ENCODE peak calls at places on chromosomes 4 and X, in eight cellular contexts. A is retina; Q is stimulated activated CD4-positive, alpha-beta T cell treated with anti-CD3 and anti-CD28 coated beads, Interleukin-15, amount 100 ng/mL, for 1 hour; F is brain microvascular endothelial cell; T is fibroblast of lung; Y is stimulated activated CD8-positive, alpha-beta memory T cell treated with anti-CD3 and anti-CD28 coated beads, Interleukin-15, amount 100 ng/mL, for 24 hours; P is NCI-H2081; U is AG08396. O is an unnamed sample.

GRCh38 chr4:23717528-23718248 is 172.2 kb downstream of the PPARGC1A start:
- DNase-seq in A (no peak), T (peak; percentile 50), Q (no peak), U (peak; percentile 50), Y (no peak), P (peak; percentile 61), F (peak; percentile 15), O (peak; percentile 29)

GRCh38 chr4:38753021-38753806 is 29.6 kb downstream of the TLR10 start:
- DNase-seq in Q (no peak), P (no peak), Y (no peak), U (peak; percentile 81), F (peak; percentile 97), A (peak; percentile 87), T (peak; percentile 99), O (peak; percentile 99)

GRCh38 chrX:131650637-131651410 is 107.0 kb downstream of the OR13H1 start:
- DNase-seq in P (no peak), Y (no peak), A (no peak), Q (no peak), T (no peak), U (no peak), F (no peak), O (no peak)

GRCh38 chrX:1242901-1243402 is 25.7 kb upstream of the CSF2RA start:
- DNase-seq in A (no peak), F (no peak), Y (no peak), U (no peak), T (no peak), Q (no peak), P (no peak), O (no peak)

GRCh38 chr4:93779228-93779627 is 49.3 kb upstream of the ATOH1 start:
- DNase-seq in A (no peak), T (no peak), U (no peak), Q (no peak), P (no peak), Y (no peak), F (no peak), O (no peak)

GRCh38 chrX:1387141-1387776 is 4.7 kb downstream of the SLC25A6 start:
- DNase-seq in U (peak; percentile 2), P (no peak), Q (no peak), A (no peak), F (no peak), T (no peak), Y (no peak), O (no peak)

GRCh38 chr4:3827616-3828492 is 61.7 kb downstream of the ADRA2C start:
- DNase-seq in U (peak; percentile 84), P (peak; percentile 20), F (no peak), Y (no peak), A (no peak), T (peak; percentile 32), Q (no peak), O (no peak)

GRCh38 chr4:110119347-110119746 is 79.1 kb downstream of the ELOVL6 start:
- DNase-seq in Y (no peak), T (no peak), P (no peak), A (no peak), Q (no peak), F (no peak), U (no peak), O (peak; percentile 40)

GRCh38 chrX:69507500-69507789 is 3.3 kb downstream of the NALF2 start:
- DNase-seq in Y (no peak), P (no peak), A (no peak), U (no peak), T (no peak), F (no peak), Q (no peak), O (no peak)

GRCh38 chr4:177455591-177455990 is 13.4 kb upstream of the AGA start:
- DNase-seq in P (peak; percentile 37), Q (no peak), Y (no peak), U (no peak), F (peak; percentile 59), T (peak; percentile 47), A (no peak), O (peak; percentile 45)

GRCh38 chr4:183407128-183407585 is 37.3 kb upstream of the CDKN2AIP start:
- DNase-seq in Q (peak; percentile 91), T (peak; percentile 64), U (peak; percentile 84), Y (peak; percentile 95), A (peak; percentile 99), F (peak; percentile 67), P (peak; percentile 77), O (peak; percentile 97)

GRCh38 chr4:163256680-163257343 is 75.6 kb downstream of the NPY1R start:
- DNase-seq in P (peak; percentile 36), F (no peak), Q (no peak), U (no peak), T (no peak), Y (no peak), A (no peak), O (no peak)

GRCh38 chrX:68840256-68840655 is 11.4 kb downstream of the EFNB1 start:
- DNase-seq in T (no peak), Y (no peak), U (no peak), P (no peak), A (no peak), Q (no peak), F (no peak), O (no peak)

GRCh38 chrX:154020500-154021115 is 906 bp upstream of the IRAK1 start:
- DNase-seq in A (no peak), Q (no peak), P (no peak), U (no peak), F (no peak), Y (no peak), T (no peak), O (no peak)

GRCh38 chr4:77358315-77358928 is 201.4 kb downstream of the CCNG2 start:
- DNase-seq in Q (no peak), Y (no peak), P (peak; percentile 22), U (peak; percentile 51), F (peak; percentile 24), A (peak; percentile 36), T (peak; percentile 51), O (peak; percentile 60)

GRCh38 chr4:36183665-36184393 is 60.5 kb downstream of the ARAP2 start:
- DNase-seq in U (no peak), Y (no peak), Q (no peak), F (no peak), A (no peak), T (no peak), P (no peak), O (no peak)

O was measured in left kidney.